ENCODE peak calls at places on chromosomes 3 and 15, in four cellular contexts. P, F, Z and K are unnamed samples.

GRCh38 chr3:13624021-13624420 is 75.1 kb downstream of the FBLN2 start:
- DNase-seq in P (no peak), Z (no peak), F (no peak), K (no peak)

GRCh38 chr3:105649469-105649868 is 219.3 kb downstream of the CBLB start:
- DNase-seq in P (no peak), F (no peak), Z (no peak), K (no peak)

GRCh38 chr3:123480428-123480827 is 31.5 kb upstream of the ADCY5 start:
- DNase-seq in F (no peak), P (no peak), Z (no peak), K (no peak)

GRCh38 chr3:196287066-196287404 is 491 bp downstream of the PCYT1A start:
- DNase-seq in F (no peak), P (no peak), Z (peak; percentile 47), K (no peak)

GRCh38 chr15:63079938-63080626 is 37.5 kb downstream of the TPM1 start:
- DNase-seq in P (no peak), F (no peak), Z (no peak), K (no peak)

GRCh38 chr3:24160424-24160823 is 215.3 kb downstream of the NR1D2 start:
- DNase-seq in P (no peak), F (no peak), Z (no peak), K (no peak)

GRCh38 chr15:51837784-51838183 is 8.3 kb downstream of the TMOD3 start:
- DNase-seq in Z (no peak), F (no peak), P (no peak), K (peak; percentile 30)

GRCh38 chr3:107882261-107882660 is 208.6 kb downstream of the CD47 start:
- DNase-seq in P (no peak), F (no peak), Z (no peak), K (no peak)

GRCh38 chr3:132549890-132550578 is 47.0 kb upstream of the ACKR4 start:
- DNase-seq in P (no peak), Z (no peak), F (no peak), K (peak; percentile 9)

GRCh38 chr15:41502787-41503668 is 9.4 kb downstream of the ITPKA start:
- DNase-seq in F (no peak), P (no peak), Z (no peak), K (no peak)
- H3K4me3 ChIP-seq in F (no peak overlapping the region), P (peak overlapping the region; percentile 53), Z (no peak overlapping the region), K (no peak overlapping the region)

GRCh38 chr3:184290331-184290730 is 8.7 kb upstream of the PSMD2 start:
- DNase-seq in P (no peak), F (no peak), Z (peak; percentile 15), K (no peak)

GRCh38 chr3:184291044-184291737 is 7.8 kb upstream of the PSMD2 start:
- DNase-seq in P (no peak), F (no peak), Z (no peak), K (no peak)

GRCh38 chr3:184295771-184296170 is 3.3 kb upstream of the PSMD2 start:
- DNase-seq in P (no peak), Z (no peak), F (no peak), K (no peak)

GRCh38 chr3:184289426-184289938 is 9.6 kb upstream of the PSMD2 start:
- DNase-seq in P (peak; percentile 57), F (peak; percentile 81), Z (peak; percentile 49), K (peak; percentile 23)

GRCh38 chr3:184291738-184292445 is 7.1 kb upstream of the PSMD2 start:
- DNase-seq in Z (no peak), P (no peak), F (no peak), K (no peak)
- H3K36me3 ChIP-seq in Z (no peaks in the 10 kb centered on the region), P (no peaks in the 10 kb centered on the region), F (no peaks in the 10 kb centered on the region), K (no peaks in the 10 kb centered on the region)

DNA sequence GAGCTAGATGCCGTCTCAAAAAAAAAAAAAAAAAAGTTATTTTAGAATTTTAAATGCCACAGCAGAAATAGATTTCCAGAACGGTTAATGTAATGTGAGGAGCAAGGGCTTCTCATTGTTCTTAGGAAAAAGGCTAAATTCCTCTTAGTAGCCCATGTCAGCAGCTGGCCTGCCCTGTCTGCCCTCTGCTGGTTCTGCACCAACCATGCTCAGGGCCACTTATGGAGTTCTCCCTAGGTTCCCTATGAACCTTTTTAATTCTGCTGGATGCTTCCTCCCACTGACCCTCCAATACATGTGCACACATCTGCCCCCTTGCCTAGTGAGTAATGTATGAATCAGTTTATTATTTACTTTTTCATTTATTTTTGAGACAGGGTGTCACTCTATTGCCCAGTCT is 32.2 kb upstream of the DPPA4 start:
- DNase-seq in Z (no peak), P (no peak), F (no peak), K (no peak)
- TF ChIP-seq CTCF in Z (no peak), P (no peak), F (no peak), K (no peak)

GRCh38 chr15:71218272-71218805 is 103.1 kb downstream of the THSD4 start:
- DNase-seq in F (no peak), Z (no peak), P (no peak), K (no peak)

GRCh38 chr15:71219646-71220045 is 104.4 kb downstream of the THSD4 start:
- DNase-seq in F (no peak), Z (no peak), P (no peak), K (no peak)

GRCh38 chr15:71219101-71219500 is 103.8 kb downstream of the THSD4 start:
- DNase-seq in Z (no peak), P (no peak), F (no peak), K (no peak)

GRCh38 chr15:71220828-71221227 is 105.6 kb downstream of the THSD4 start:
- DNase-seq in P (no peak), Z (no peak), F (no peak), K (no peak)

GRCh38 chr15:71215126-71215894 is 100.0 kb downstream of the THSD4 start:
- DNase-seq in P (no peak), Z (no peak), F (no peak), K (no peak)
- H3K4me3 ChIP-seq in P (no peak overlapping the region), Z (no peak overlapping the region), F (no peak overlapping the region), K (no peak overlapping the region)

GRCh38 chr15:64961013-64961412 is 28.7 kb downstream of the SPG21 start:
- DNase-seq in F (no peak), P (no peak), Z (no peak), K (no peak)
- H3K36me3 ChIP-seq in F (peaks cover 54% of the 10 kb centered on the region), P (peaks cover 57% of the 10 kb centered on the region), Z (peaks cover 61% of the 10 kb centered on the region), K (peaks cover 33% of the 10 kb centered on the region)